ENCODE peak calls at places on chromosomes 3 and 15, in nine cellular contexts. Q is endodermal cell, U is mucosa of descending colon, V is GM13976, E is body of pancreas, H is lower lobe of right lung, R is HL-60, Y is GM12878, D is keratinocyte. L is an unnamed sample.

GRCh38 chr3:169241928-169242751 is 421.4 kb downstream of the MECOM start:
- DNase-seq in U (no peak), V (no peak), E (peak), D (no peak), Y (no peak), H (peak), R (no peak), Q (peak), L (peak)

GRCh38 chr3:125128861-125129501 is 73.2 kb upstream of the HEG1 start:
- DNase-seq in Q (no peak), U (no peak), V (no peak), R (peak), H (peak), D (no peak), Y (no peak), E (no peak), L (no peak)

GRCh38 chr3:8856721-8857120 is 87.3 kb upstream of the OXTR start:
- DNase-seq in D (no peak), E (no peak), Y (no peak), V (no peak), H (no peak), U (no peak), Q (no peak), R (no peak), L (no peak)

GRCh38 chr3:105944281-105944680 is 75.5 kb upstream of the CBLB start:
- DNase-seq in E (no peak), Y (no peak), D (no peak), Q (no peak), V (no peak), U (no peak), H (no peak), R (no peak), L (no peak)

GRCh38 chr3:10506696-10507095 is 1.3 kb upstream of the ATP2B2 start:
- DNase-seq in Q (no peak), H (no peak), R (no peak), D (no peak), V (no peak), U (no peak), E (no peak), Y (no peak), L (no peak)

GRCh38 chr15:50685976-50686467 is 575 bp downstream of the TRPM7 start:
- DNase-seq in U (peak), R (peak), V (peak), E (peak), D (no peak), Q (peak), H (peak), Y (peak), L (peak)

GRCh38 chr15:57134877-57135276 is 216.4 kb downstream of the TCF12 start:
- DNase-seq in Q (no peak), D (no peak), U (no peak), Y (no peak), E (no peak), H (no peak), V (no peak), R (no peak), L (no peak)

GRCh38 chr3:27724459-27725197 is 2.5 kb upstream of the EOMES start:
- DNase-seq in U (no peak), H (no peak), E (no peak), V (no peak), Q (peak), Y (no peak), D (no peak), R (no peak), L (no peak)

GRCh38 chr3:7397097-7397496 is 536.2 kb downstream of the GRM7 start:
- DNase-seq in D (no peak), R (no peak), Q (no peak), U (no peak), E (no peak), H (no peak), V (no peak), Y (no peak), L (no peak)

GRCh38 chr15:57920916-57921315 is 144.6 kb downstream of the ALDH1A2 start:
- DNase-seq in E (no peak), U (no peak), Y (no peak), Q (no peak), V (no peak), D (no peak), H (no peak), R (no peak), L (no peak)

GRCh38 chr15:95898746-95899145 is 431.8 kb upstream of the NR2F2 start:
- DNase-seq in U (no peak), D (no peak), R (no peak), E (no peak), Q (no peak), H (no peak), V (no peak), Y (no peak), L (no peak)

GRCh38 chr3:136236109-136236508 is 14.0 kb upstream of the PCCB start:
- DNase-seq in Y (no peak), Q (no peak), U (no peak), V (no peak), D (no peak), R (no peak), E (no peak), H (no peak), L (no peak)

GRCh38 chr3:148360046-148360445 is 337.7 kb upstream of the AGTR1 start:
- DNase-seq in H (no peak), D (no peak), U (no peak), Y (no peak), R (no peak), Q (no peak), V (no peak), E (no peak), L (no peak)

GRCh38 chr3:169624533-169624972 is 39.0 kb downstream of the MECOM start:
- DNase-seq in U (no peak), D (no peak), Y (no peak), H (no peak), R (no peak), V (no peak), E (no peak), Q (peak), L (no peak)

GRCh38 chr15:51801391-51801835 is 28.0 kb upstream of the TMOD3 start:
- DNase-seq in U (no peak), R (no peak), V (peak), H (no peak), E (peak), D (no peak), Q (peak), Y (no peak), L (peak)

GRCh38 chr3:194148383-194148782 is 12.4 kb downstream of the HES1 start:
- DNase-seq in R (no peak), D (no peak), Y (no peak), U (no peak), E (no peak), Q (no peak), V (no peak), H (no peak), L (no peak)

GRCh38 chr3:11556851-11557644 is 86.7 kb downstream of the VGLL4 start:
- DNase-seq in H (peak), D (no peak), R (no peak), U (peak), Y (no peak), Q (no peak), V (no peak), E (peak), L (no peak)

GRCh38 chr3:150062492-150062891 is 91.8 kb upstream of the PFN2 start:
- DNase-seq in E (no peak), Y (no peak), V (no peak), H (no peak), R (no peak), D (no peak), Q (no peak), U (no peak), L (no peak)

GRCh38 chr15:59611277-59612260 is at the start of gene GCNT3:
- DNase-seq in V (no peak), R (peak), E (peak), D (no peak), H (no peak), Q (no peak), U (no peak), Y (no peak), L (no peak)

GRCh38 chr3:137116619-137117018 is 158.8 kb downstream of the IL20RB start:
- DNase-seq in U (no peak), Y (no peak), V (no peak), D (no peak), R (no peak), Q (no peak), H (no peak), E (no peak), L (no peak)

GRCh38 chr15:51601801-51602200 is 20.8 kb downstream of the DMXL2 start:
- DNase-seq in R (no peak), H (no peak), D (no peak), Q (no peak), E (no peak), U (no peak), Y (no peak), V (no peak), L (no peak)

GRCh38 chr3:103440539-103441113 is 1005.8 kb downstream of the ZPLD1 start:
- DNase-seq in V (peak), U (no peak), E (no peak), Q (no peak), D (no peak), R (no peak), Y (no peak), H (no peak), L (no peak)

GRCh38 chr3:50648944-50649343 is 25.8 kb upstream of the DOCK3 start:
- DNase-seq in E (no peak), U (no peak), H (no peak), V (no peak), Q (no peak), D (no peak), R (no peak), Y (no peak), L (no peak)

GRCh38 chr3:37810788-37811187 is 50.9 kb upstream of the CTDSPL start:
- DNase-seq in U (no peak), R (no peak), D (no peak), E (no peak), V (no peak), H (no peak), Q (peak), Y (no peak), L (no peak)

GRCh38 chr3:32842987-32843386 is 25.2 kb downstream of the TRIM71 start:
- DNase-seq in Q (peak), D (no peak), R (peak), V (no peak), E (no peak), U (no peak), Y (no peak), H (no peak), L (no peak)

GRCh38 chr3:101850327-101851048 is 1.2 kb downstream of the NFKBIZ start:
- DNase-seq in V (peak), R (no peak), U (no peak), H (no peak), E (no peak), D (no peak), Q (no peak), Y (peak), L (no peak)

GRCh38 chr3:46667657-46668056 is 25.8 kb downstream of the ALS2CL start:
- DNase-seq in H (peak), U (no peak), E (no peak), D (no peak), Q (peak), R (no peak), Y (no peak), V (peak), L (no peak)

DNA sequence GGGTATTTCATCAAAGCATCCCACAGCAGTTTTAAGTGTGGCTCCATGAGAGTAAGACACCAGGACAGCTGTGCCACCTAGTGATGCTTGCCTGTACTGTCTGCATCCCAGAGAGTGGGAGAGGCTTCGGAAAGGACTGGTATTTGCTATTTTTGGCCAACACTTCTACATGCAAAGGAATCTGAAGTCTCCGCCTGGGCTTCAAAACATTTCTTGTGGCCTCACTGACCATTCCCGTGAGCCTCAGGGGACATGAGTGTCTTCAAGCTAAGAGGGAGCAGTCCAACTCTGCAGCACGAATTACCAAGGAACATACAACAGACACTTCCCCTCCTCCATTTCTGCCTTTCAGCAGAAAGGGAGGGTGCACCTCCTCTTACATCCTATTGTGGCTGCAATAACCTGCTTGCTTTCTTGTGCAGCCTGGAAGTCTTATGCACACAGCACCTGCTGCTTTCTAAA is 177.5 kb downstream of the RORA start:
- DNase-seq in V (no peak), U (no peak), Q (peak), H (no peak), Y (no peak), R (no peak), D (no peak), E (peak), L (peak)
- TF ChIP-seq CTCF in V (no peak), U (no peak), Q (peak), H (peak), Y (peak), R (no peak), D (peak), E (peak), L (no peak)

DNA sequence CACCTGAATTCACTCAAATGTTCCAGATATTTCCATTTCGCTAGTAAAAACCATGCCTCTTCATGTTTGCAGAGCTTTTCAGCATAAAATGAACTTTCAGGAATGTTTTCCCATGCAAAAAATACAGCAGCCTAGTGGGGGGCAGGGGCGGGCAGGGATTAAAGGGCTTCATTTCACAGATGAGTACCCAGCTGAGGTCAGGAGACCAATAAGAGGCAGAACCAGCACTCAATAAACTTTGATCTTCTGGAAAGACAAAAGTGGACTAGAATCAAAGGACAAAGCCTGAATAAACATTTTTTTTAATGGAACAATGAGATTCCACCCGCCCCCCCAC is 8.0 kb downstream of the KLHL25 start:
- DNase-seq in R (no peak), U (no peak), V (no peak), E (no peak), Y (no peak), D (no peak), H (no peak), Q (no peak), L (no peak)
- TF ChIP-seq CTCF in R (no peak), U (no peak), V (no peak), E (no peak), Y (no peak), D (no peak), H (no peak), Q (no peak), L (no peak)

GRCh38 chr3:129003578-129004112 is 2.5 kb downstream of the EFCC1 start:
- DNase-seq in Y (no peak), V (no peak), Q (peak), R (no peak), E (peak), U (peak), H (peak), D (no peak), L (peak)
- TF ChIP-seq CTCF in Y (no peak), V (peak), Q (peak), R (no peak), E (peak), U (peak), H (no peak), D (peak), L (no peak)

DNA sequence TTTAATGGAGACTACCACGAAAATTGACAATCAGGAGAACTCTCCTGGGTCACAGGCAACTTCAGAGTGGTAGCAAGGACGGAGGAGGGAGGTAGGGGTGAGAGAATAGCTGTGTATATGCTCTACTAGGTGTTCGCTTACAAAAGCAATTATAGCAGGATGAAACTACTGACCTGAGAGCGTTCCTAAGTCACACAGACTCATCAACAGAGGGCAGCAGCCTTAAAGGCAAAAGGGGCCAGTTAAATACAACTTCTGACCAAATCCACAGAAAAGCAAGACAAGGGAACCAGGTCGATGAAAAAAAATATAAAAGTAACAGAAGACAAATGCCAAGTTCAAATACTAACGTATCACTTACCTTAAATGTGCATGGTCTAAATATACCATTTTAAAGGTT is 894.6 kb downstream of the PLOD2 start:
- DNase-seq in Q (no peak), D (no peak), V (no peak), R (no peak), H (no peak), E (no peak), Y (no peak), U (no peak), L (no peak)
- TF ChIP-seq CTCF in Q (peak), D (no peak), V (no peak), R (no peak), H (no peak), E (no peak), Y (no peak), U (no peak), L (no peak)

GRCh38 chr3:172885704-172886103 is 135.2 kb downstream of the ECT2 start:
- DNase-seq in V (no peak), R (no peak), E (no peak), U (no peak), H (no peak), Q (no peak), Y (no peak), D (no peak), L (no peak)
- TF ChIP-seq CTCF in V (no peak), R (no peak), E (no peak), U (no peak), H (no peak), Q (no peak), Y (no peak), D (no peak), L (no peak)

GRCh38 chr3:107578523-107578922 is 55.8 kb downstream of the BBX start:
- DNase-seq in E (no peak), R (no peak), Q (peak), H (no peak), Y (no peak), V (no peak), U (no peak), D (no peak), L (peak)

GRCh38 chr3:107578091-107578490 is 55.3 kb downstream of the BBX start:
- DNase-seq in V (no peak), R (no peak), U (no peak), E (no peak), Q (no peak), Y (no peak), H (no peak), D (no peak), L (no peak)

GRCh38 chr3:107579372-107579771 is 56.6 kb downstream of the BBX start:
- DNase-seq in Y (no peak), R (no peak), D (no peak), V (no peak), Q (peak), H (no peak), E (no peak), U (no peak), L (no peak)

GRCh38 chr3:107574650-107575049 is 51.9 kb downstream of the BBX start:
- DNase-seq in R (peak), H (no peak), V (peak), E (no peak), Y (no peak), U (no peak), Q (no peak), D (no peak), L (peak)
- TF ChIP-seq CTCF in R (no peak), H (peak), V (peak), E (peak), Y (peak), U (no peak), Q (peak), D (peak), L (peak)

GRCh38 chr3:45055411-45056143 is 29.5 kb downstream of the CLEC3B start:
- DNase-seq in H (no peak), Y (no peak), Q (peak), E (no peak), R (no peak), V (no peak), D (no peak), U (no peak), L (peak)
- TF ChIP-seq CTCF in H (no peak), Y (peak), Q (peak), E (no peak), R (no peak), V (no peak), D (peak), U (no peak), L (peak)

L was measured in endothelial cell.